ENCODE peak calls at places on chromosomes 1 and 21, in five cellular contexts. X is aorta; V is heart right ventricle; Q is endodermal cell; T is CD8-positive, alpha-beta T cell. M is an unnamed sample. For H3K4me1, the result is how much of the 10 kb centered on the place peaks cover.

GRCh38 chr1:25253911-25254310 is 6.7 kb upstream of the RSRP1 start:
- DNase-seq in X (no peak), V (no peak), Q (peak), T (no peak), M (no peak)

GRCh38 chr1:89594096-89594740 is 38.7 kb upstream of the LRRC8C start:
- DNase-seq in X (no peak), V (no peak), Q (no peak), T (no peak), M (no peak)

GRCh38 chr1:232170909-232171308 is 459.0 kb downstream of the SIPA1L2 start:
- DNase-seq in X (no peak), V (no peak), Q (no peak), T (no peak), M (no peak)

GRCh38 chr1:173717238-173717637 is 2.5 kb downstream of the KLHL20 start:
- DNase-seq in X (no peak), V (no peak), Q (no peak), T (no peak), M (no peak)

GRCh38 chr1:203597386-203598040 is 29.1 kb upstream of the ATP2B4 start:
- DNase-seq in X (no peak), V (peak), Q (no peak), T (no peak), M (peak)

GRCh38 chr1:56080123-56080522 is 499.2 kb downstream of the PLPP3 start:
- DNase-seq in X (no peak), V (no peak), Q (no peak), T (no peak), M (no peak)

GRCh38 chr1:245695211-245695610 is 540.4 kb downstream of the KIF26B start:
- DNase-seq in X (no peak), V (no peak), Q (no peak), T (no peak), M (no peak)

GRCh38 chr1:2580691-2581090 is 5.9 kb upstream of the PRXL2B start:
- DNase-seq in X (peak), V (no peak), Q (no peak), T (no peak), M (no peak)

GRCh38 chr1:184222561-184223157 is 164.2 kb upstream of the C1orf21 start:
- DNase-seq in X (peak), V (peak), Q (peak), T (peak), M (peak)

GRCh38 chr1:241582921-241583321 is 50.7 kb downstream of the KMO start:
- DNase-seq in X (no peak), V (no peak), Q (no peak), T (no peak), M (no peak)

GRCh38 chr21:43659136-43660000 is at the start of the genes HSF2BP and RRP1B:
- DNase-seq in X (peak), V (peak), Q (peak), T (peak), M (peak)

GRCh38 chr1:209879539-209879938 is 51.8 kb downstream of the UTP25 start:
- DNase-seq in X (no peak), V (no peak), Q (no peak), T (no peak), M (no peak)

GRCh38 chr1:227900571-227901051 is 47.1 kb downstream of the WNT9A start:
- DNase-seq in X (peak), V (no peak), Q (peak), T (no peak), M (peak)

DNA sequence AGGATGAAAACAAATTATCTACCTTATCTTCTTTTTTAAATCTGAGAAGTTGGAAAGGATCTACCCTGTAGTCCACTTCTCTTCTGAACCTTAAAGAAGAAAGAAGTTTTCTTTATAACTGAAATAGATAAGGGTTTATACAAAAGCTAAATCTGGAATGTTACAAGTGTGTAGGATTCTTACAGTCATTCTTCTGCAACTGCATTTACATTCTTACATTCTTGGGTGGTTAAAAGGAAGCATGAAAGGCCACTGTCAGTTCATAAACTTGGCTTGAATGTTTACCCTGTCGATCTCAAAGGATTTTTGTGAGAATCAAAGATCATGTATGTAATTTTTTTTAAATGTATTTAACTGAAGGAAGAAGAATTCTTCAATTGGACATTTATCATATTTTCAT is 142.1 kb upstream of the BRINP3 start:
- DNase-seq in X (no peak), V (no peak), Q (no peak), T (no peak), M (no peak)
- H3K27ac ChIP-seq in X (no peak), V (no peak), Q (no peak), T (no peak), M (no peak)

GRCh38 chr1:21763694-21764419 is 19.1 kb downstream of the USP48 start:
- DNase-seq in X (no peak), V (no peak), Q (no peak), T (no peak), M (no peak)

GRCh38 chr1:21763236-21763635 is 19.7 kb downstream of the USP48 start:
- DNase-seq in X (no peak), V (no peak), Q (no peak), T (no peak), M (no peak)

GRCh38 chr1:21759818-21760217 is 23.1 kb downstream of the USP48 start:
- DNase-seq in X (no peak), V (no peak), Q (no peak), T (no peak), M (no peak)

GRCh38 chr1:21761052-21761451 is 21.9 kb downstream of the USP48 start:
- DNase-seq in X (no peak), V (no peak), Q (no peak), T (no peak), M (no peak)

GRCh38 chr1:21762022-21762404 is 20.9 kb downstream of the USP48 start:
- DNase-seq in X (no peak), V (no peak), Q (no peak), T (no peak), M (no peak)
- H3K4me1 ChIP-seq in X (under half), V (half or more), Q (under half), T (under half), M (under half)

DNA sequence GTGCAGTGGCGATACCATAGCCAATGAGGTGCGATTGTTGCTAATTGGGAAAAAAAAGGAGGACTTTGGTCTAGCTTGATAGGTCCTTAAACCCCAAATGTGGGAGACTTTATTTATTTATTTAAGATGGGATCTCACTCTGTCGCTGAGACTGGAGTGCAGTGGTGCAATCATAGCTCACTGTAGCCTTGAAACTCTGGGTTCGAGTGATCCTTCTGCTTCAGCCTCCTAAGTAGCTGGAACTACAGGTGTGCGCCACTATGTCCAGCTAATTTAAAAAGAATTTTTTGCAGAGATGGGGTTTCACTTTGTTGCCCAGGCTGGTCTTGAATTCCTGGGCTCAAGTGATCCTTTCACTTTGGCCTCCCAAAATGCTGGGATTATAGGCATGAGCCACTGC is 24.0 kb upstream of the SRSF10 start:
- DNase-seq in X (no peak), V (no peak), Q (no peak), T (no peak), M (no peak)
- H3K27ac ChIP-seq in X (no peak), V (no peak), Q (no peak), T (no peak), M (no peak)

DNA sequence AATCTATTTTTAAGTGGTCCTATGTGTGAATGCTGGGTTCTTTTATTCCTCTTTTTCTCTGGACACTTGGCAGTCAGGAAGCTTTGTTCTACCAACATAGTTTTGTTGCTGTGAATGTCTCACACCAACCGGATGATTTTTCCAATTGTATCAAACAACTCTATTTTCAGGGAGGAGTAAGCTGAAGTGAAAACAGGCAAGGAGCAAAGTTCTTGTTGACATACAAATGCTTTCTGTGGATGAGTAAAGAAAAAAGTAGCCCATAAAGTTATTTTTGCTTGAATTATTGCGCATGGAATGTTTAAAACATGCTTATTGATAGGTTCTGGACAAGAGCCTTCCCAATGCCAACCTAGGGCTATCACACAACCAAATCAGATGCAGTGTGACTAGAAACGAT is 4.4 kb downstream of the IER5 start:
- DNase-seq in X (no peak), V (no peak), Q (no peak), T (no peak), M (no peak)
- H3K4me1 ChIP-seq in X (under half), V (half or more), Q (under half), T (under half), M (half or more)

DNA sequence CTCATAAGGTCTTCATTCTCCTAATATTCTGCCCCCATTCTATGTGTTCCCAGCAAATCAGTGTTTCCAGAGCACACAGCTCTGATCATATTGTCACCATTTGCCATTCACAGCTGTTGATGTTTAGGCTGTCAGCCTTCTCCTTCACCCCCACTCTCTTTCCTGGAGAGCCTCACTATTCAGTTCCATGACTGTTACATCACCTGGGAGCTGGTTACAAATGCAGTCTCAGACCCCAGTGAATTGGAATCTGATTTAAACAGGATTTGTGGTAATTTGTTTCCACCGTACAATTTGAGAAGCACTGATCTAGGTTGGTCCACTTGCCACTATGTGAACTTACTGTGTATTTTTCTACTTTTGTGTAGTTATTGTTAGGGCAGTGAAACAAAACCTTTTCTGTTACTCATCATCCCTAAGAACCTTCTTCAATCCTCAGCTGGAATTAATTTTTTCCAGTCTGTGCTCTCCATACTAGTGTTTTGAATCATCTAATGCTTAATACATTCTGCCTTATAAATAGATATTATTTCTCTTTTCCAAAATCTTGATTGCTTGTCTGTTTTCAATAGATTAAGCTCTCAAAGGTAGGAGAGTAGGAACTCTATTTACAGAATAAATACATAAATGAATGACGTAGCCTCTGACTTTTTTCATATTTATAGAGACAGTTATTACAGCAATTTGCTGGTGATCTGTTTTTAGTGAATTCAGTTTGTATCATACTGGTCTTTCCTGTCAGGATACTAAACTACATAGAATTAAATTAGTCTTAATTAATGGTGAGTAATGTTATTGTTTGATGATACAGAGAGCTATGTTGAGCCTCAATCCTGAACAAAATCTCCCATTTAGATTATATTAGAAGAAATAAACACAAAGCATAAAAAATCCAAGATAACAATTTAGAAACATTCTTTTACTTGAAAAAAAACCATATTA is 8.1 kb downstream of the SNX7 start:
- DNase-seq in X (no peak), V (no peak), Q (no peak), T (no peak), M (no peak)
- H3K27ac ChIP-seq in X (no peak), V (no peak), Q (no peak), T (no peak), M (no peak)

GRCh38 chr21:33650929-33651505 is 8.7 kb downstream of the ITSN1 start:
- DNase-seq in X (no peak), V (no peak), Q (peak), T (no peak), M (no peak)

GRCh38 chr21:33650230-33650629 is 7.9 kb downstream of the ITSN1 start:
- DNase-seq in X (no peak), V (no peak), Q (peak), T (no peak), M (no peak)

GRCh38 chr21:33654412-33654811 is 12.1 kb downstream of the ITSN1 start:
- DNase-seq in X (no peak), V (no peak), Q (peak), T (no peak), M (no peak)

GRCh38 chr21:33648555-33648954 is 6.3 kb downstream of the ITSN1 start:
- DNase-seq in X (no peak), V (no peak), Q (no peak), T (no peak), M (no peak)

DNA sequence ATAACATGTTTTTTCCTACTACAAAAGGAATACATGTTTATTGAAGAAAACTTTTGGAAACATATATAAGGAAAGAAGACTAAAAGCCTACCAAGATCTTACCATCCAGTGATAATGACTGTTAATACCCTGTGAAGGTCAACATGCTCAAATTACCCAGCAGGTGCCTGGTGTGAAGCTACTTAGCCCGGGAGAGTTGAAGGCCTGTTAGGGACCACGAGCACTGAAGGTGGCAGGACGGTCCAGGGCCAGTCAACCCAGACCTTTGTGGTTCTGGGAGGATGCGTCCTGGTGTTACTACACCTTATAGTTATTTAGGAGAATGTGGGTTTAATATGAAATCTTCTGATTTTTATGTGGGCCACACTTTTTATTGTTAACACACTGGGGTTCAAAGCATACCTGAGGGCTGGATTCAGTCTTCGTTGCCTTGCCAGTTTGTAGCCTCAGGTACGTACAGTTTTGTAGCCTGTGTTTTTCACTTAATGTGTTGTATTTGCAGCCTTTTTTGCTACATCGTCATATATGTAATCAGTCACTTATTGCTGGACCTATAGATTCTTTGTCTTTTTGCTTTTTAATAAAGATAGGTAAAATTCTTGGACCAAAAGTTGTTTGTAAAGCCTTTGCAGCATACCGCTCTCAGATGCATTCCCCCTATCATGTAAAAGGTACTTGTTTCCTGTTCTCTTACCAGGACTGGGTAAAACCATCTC is 9.8 kb downstream of the ITSN1 start:
- DNase-seq in X (no peak), V (no peak), Q (peak), T (no peak), M (no peak)
- H3K4me1 ChIP-seq in X (under half), V (half or more), Q (under half), T (under half), M (under half)

GRCh38 chr1:186813420-186813819 is 15.3 kb upstream of the PLA2G4A start:
- DNase-seq in X (no peak), V (no peak), Q (no peak), T (no peak), M (no peak)
- H3K27ac ChIP-seq in X (no peak), V (no peak), Q (no peak), T (no peak), M (no peak)

DNA sequence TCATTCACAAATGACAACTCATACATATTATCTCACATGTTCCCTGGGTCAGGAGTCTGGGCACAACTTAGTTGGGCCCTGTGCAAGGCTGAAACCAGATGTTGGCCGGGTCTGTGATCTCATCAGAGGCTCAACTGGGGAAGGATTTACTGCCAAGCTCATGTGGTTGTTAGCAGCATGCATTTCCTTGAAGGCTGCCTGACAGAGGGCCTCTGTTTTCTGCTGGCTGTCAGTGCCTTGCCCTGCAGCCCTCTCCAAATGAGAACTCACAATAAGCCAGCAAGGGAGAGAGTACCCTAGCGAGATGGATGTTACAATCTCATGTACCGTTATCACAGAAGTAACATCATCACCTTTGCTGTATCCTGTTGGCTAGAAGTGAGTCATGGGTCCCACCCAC is 23.9 kb downstream of the AJAP1 start:
- DNase-seq in X (no peak), V (no peak), Q (no peak), T (no peak), M (no peak)
- H3K4me1 ChIP-seq in X (under half), V (under half), Q (under half), T (under half), M (under half)

DNA sequence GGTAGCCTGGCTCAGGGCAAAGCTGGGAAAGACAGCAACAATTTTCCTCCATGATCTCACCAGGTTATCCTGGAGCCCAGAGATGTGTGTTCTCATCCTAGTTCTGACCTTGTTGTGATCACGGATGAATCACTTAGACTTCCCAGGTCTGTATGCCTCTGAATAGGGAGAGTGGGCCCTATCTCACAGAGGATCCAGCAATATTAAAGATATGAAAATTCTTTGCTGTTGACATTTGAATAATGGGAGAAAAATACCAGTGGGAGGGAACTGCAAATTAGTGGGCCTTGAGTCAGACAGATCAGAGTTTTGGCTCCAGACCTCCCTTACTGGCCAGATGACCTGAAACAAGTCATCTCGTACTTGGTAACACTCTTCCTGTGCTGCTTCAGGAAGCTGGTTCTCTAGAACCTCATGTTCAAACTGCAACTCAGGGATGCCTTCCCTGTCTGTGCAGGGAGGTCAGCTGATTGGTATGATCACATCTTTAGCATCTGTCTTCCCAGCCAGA is 32.8 kb upstream of the RNF19B start:
- DNase-seq in X (no peak), V (no peak), Q (no peak), T (no peak), M (no peak)
- H3K27ac ChIP-seq in X (no peak), V (no peak), Q (no peak), T (no peak), M (peak)

M was measured in heart left ventricle.